ENCODE peak calls at places on chromosomes 7 and 10, in six cellular contexts. T, A, C, Z, L and Y are unnamed samples.

GRCh38 chr7:85719981-85720963 is 533.4 kb upstream of the SEMA3D start:
- DNase-seq in A (peak), L (peak), T (peak), Z (no peak), C (no peak), Y (no peak)

GRCh38 chr7:124071843-124072242 is 39.0 kb upstream of the TMEM229A start:
- DNase-seq in C (no peak), L (peak), A (no peak), Z (no peak), T (no peak), Y (no peak)

GRCh38 chr7:33485746-33486491 is 356.6 kb downstream of the BBS9 start:
- DNase-seq in A (no peak), C (no peak), T (peak), L (peak), Z (no peak), Y (no peak)

GRCh38 chr7:3200504-3200903 is 100.5 kb upstream of the SDK1 start:
- DNase-seq in L (peak), Z (no peak), A (peak), C (peak), T (no peak), Y (peak)

GRCh38 chr7:30433082-30433481 is 45.5 kb downstream of the NOD1 start:
- DNase-seq in A (no peak), T (no peak), C (no peak), L (no peak), Z (no peak), Y (no peak)

GRCh38 chr7:150401424-150401790 is 22.3 kb downstream of the ZNF775 start:
- DNase-seq in A (no peak), L (no peak), C (no peak), T (no peak), Z (no peak), Y (no peak)

GRCh38 chr7:125814030-125814535 is 884.5 kb upstream of the POT1 start:
- DNase-seq in L (peak), A (no peak), T (no peak), Z (no peak), C (no peak), Y (no peak)

GRCh38 chr7:105268056-105268455 is 120.7 kb downstream of the SRPK2 start:
- DNase-seq in L (peak), A (no peak), T (no peak), C (no peak), Z (no peak), Y (no peak)

GRCh38 chr7:45921699-45922519 is 837 bp upstream of the IGFBP3 start:
- DNase-seq in A (peak), Z (no peak), T (peak), L (peak), C (peak), Y (no peak)

GRCh38 chr10:114815751-114816150 is 5.8 kb upstream of the FHIP2A start:
- DNase-seq in T (no peak), A (no peak), C (no peak), L (no peak), Z (no peak), Y (no peak)

GRCh38 chr7:131745645-131746248 is 189.3 kb upstream of the PODXL start:
- DNase-seq in L (peak), T (no peak), A (no peak), Z (no peak), C (no peak), Y (no peak)

GRCh38 chr10:92242910-92243671 is 47.8 kb downstream of the CPEB3 start:
- DNase-seq in Z (no peak), L (peak), A (peak), T (peak), C (peak), Y (peak)

GRCh38 chr7:51236470-51237127 is 80.0 kb downstream of the COBL start:
- DNase-seq in T (no peak), C (no peak), L (no peak), A (no peak), Z (no peak), Y (no peak)

GRCh38 chr7:135508853-135509588 is 881 bp downstream of the CNOT4 start:
- DNase-seq in A (peak), Z (no peak), L (peak), C (no peak), T (peak), Y (peak)

GRCh38 chr10:91210435-91210834 is 10.0 kb upstream of the PCGF5 start:
- DNase-seq in A (peak), T (peak), Z (no peak), C (no peak), L (no peak), Y (no peak)

GRCh38 chr7:158413962-158414961 is 173.4 kb downstream of the PTPRN2 start:
- DNase-seq in A (peak), T (peak), L (peak), Z (no peak), C (peak), Y (no peak)

GRCh38 chr10:97179731-97180366 is 5.9 kb downstream of the SLIT1 start:
- DNase-seq in T (peak), Z (no peak), C (no peak), L (no peak), A (peak), Y (no peak)

GRCh38 chr10:88735661-88736060 is 24.2 kb upstream of the LIPN start:
- DNase-seq in L (peak), T (no peak), Z (no peak), C (no peak), A (no peak), Y (no peak)